ENCODE peak calls at places on chromosomes 5 and 9, in five cellular contexts. U is T-helper 9 cell; H is activated CD4-positive, alpha-beta T cell treated with anti-CD3 and anti-CD28 coated beads for 48 hours; R is caudate nucleus; X is neuronal stem cell. D is an unnamed sample.

GRCh38 chr9:109452761-109453160 is 45.3 kb downstream of the PTPN3 start:
- DNase-seq in H (no peak), X (no peak), R (no peak), U (no peak), D (no peak)

GRCh38 chr9:116165912-116166311 is 12.3 kb downstream of the PAPPA start:
- DNase-seq in R (no peak), U (no peak), H (no peak), X (no peak), D (no peak)

GRCh38 chr5:22471154-22471553 is 382.0 kb downstream of the CDH12 start:
- DNase-seq in U (no peak), X (no peak), R (no peak), H (no peak), D (no peak)

GRCh38 chr9:15144567-15145174 is 162.3 kb downstream of the TTC39B start:
- DNase-seq in X (no peak), U (no peak), R (peak), H (no peak), D (no peak)

GRCh38 chr9:123049589-123050222 is 16.2 kb downstream of the GPR21 start:
- DNase-seq in H (no peak), R (no peak), U (no peak), X (no peak), D (no peak)

GRCh38 chr5:176365663-176366574 is 632 bp downstream of the ARL10 start:
- DNase-seq in R (no peak), H (peak), U (no peak), X (peak), D (peak)

GRCh38 chr9:137067860-137068538 is 2.4 kb downstream of the SAPCD2 start:
- DNase-seq in H (peak), R (peak), U (peak), X (peak), D (peak)

GRCh38 chr5:4243865-4244264 is 648.2 kb downstream of the IRX1 start:
- DNase-seq in U (no peak), R (no peak), X (no peak), H (no peak), D (no peak)

GRCh38 chr5:146947181-146947941 is 68.8 kb upstream of the PPP2R2B start:
- DNase-seq in U (no peak), H (peak), R (peak), X (peak), D (no peak)

D was measured in right cardiac atrium.